ENCODE peak calls at places on chromosomes 16 and 17, in five cellular contexts. One of them, this sample, is unnamed.

GRCh38 chr16:74999683-75000480 is 1.1 kb downstream of the ZNRF1 start:
- DNase-seq in colonic mucosa: peak; percentile 69
- DNase-seq in OCI-LY7: peak; percentile 53
- DNase-seq in Calu3: peak; percentile 70
- DNase-seq in breast epithelium: peak; percentile 48
- DNase-seq in this sample: peak; percentile 7

GRCh38 chr16:66524601-66525164 is 25.2 kb downstream of the TK2 start:
- DNase-seq in colonic mucosa: peak; percentile 49
- DNase-seq in OCI-LY7: peak; percentile 92
- DNase-seq in Calu3: no peak
- DNase-seq in breast epithelium: no peak
- DNase-seq in this sample: no peak

GRCh38 chr16:82979406-82980111 is 352.8 kb downstream of the CDH13 start:
- DNase-seq in colonic mucosa: no peak
- DNase-seq in OCI-LY7: no peak
- DNase-seq in Calu3: no peak
- DNase-seq in breast epithelium: no peak
- DNase-seq in this sample: no peak

GRCh38 chr17:71098071-71098470 is 928.7 kb downstream of the KCNJ2 start:
- DNase-seq in colonic mucosa: no peak
- DNase-seq in OCI-LY7: no peak
- DNase-seq in Calu3: no peak
- DNase-seq in breast epithelium: no peak
- DNase-seq in this sample: no peak

GRCh38 chr16:58306327-58306726 is 11.5 kb upstream of the PRSS54 start:
- DNase-seq in colonic mucosa: peak; percentile 36
- DNase-seq in OCI-LY7: peak; percentile 24
- DNase-seq in Calu3: peak; percentile 36
- DNase-seq in breast epithelium: no peak
- DNase-seq in this sample: peak; percentile 18

GRCh38 chr17:45263477-45263860 is 1.6 kb upstream of the SPATA32 start:
- DNase-seq in colonic mucosa: no peak
- DNase-seq in OCI-LY7: no peak
- DNase-seq in Calu3: no peak
- DNase-seq in breast epithelium: no peak
- DNase-seq in this sample: no peak

GRCh38 chr17:77645441-77646430 is 312.8 kb upstream of the TNRC6C start:
- DNase-seq in colonic mucosa: no peak
- DNase-seq in OCI-LY7: no peak
- DNase-seq in Calu3: no peak
- DNase-seq in breast epithelium: no peak
- DNase-seq in this sample: no peak

GRCh38 chr17:74249966-74250365 is 24.1 kb upstream of the DNAI2 start:
- DNase-seq in colonic mucosa: no peak
- DNase-seq in OCI-LY7: no peak
- DNase-seq in Calu3: no peak
- DNase-seq in breast epithelium: no peak
- DNase-seq in this sample: no peak

GRCh38 chr16:57185446-57185944 is 344 bp downstream of the PSME3IP1 start:
- DNase-seq in colonic mucosa: peak; percentile 52
- DNase-seq in OCI-LY7: no peak
- DNase-seq in Calu3: peak; percentile 36
- DNase-seq in breast epithelium: peak; percentile 54
- DNase-seq in this sample: peak; percentile 4

GRCh38 chr17:3887394-3887793 is 5.5 kb downstream of the CAMKK1 start:
- DNase-seq in colonic mucosa: no peak
- DNase-seq in OCI-LY7: no peak
- DNase-seq in Calu3: no peak
- DNase-seq in breast epithelium: no peak
- DNase-seq in this sample: no peak

GRCh38 chr16:67415872-67416793 is at the start of gene ZDHHC1:
- DNase-seq in colonic mucosa: peak; percentile 73
- DNase-seq in OCI-LY7: peak; percentile 14
- DNase-seq in Calu3: peak; percentile 92
- DNase-seq in breast epithelium: peak; percentile 51
- DNase-seq in this sample: peak; percentile 72

GRCh38 chr16:51592535-51592934 is 441.5 kb upstream of the SALL1 start:
- DNase-seq in colonic mucosa: no peak
- DNase-seq in OCI-LY7: no peak
- DNase-seq in Calu3: no peak
- DNase-seq in breast epithelium: no peak
- DNase-seq in this sample: no peak

GRCh38 chr16:64238576-64238975 is 883.3 kb downstream of the CDH11 start:
- DNase-seq in colonic mucosa: no peak
- DNase-seq in OCI-LY7: no peak
- DNase-seq in Calu3: no peak
- DNase-seq in breast epithelium: no peak
- DNase-seq in this sample: no peak

GRCh38 chr16:71851726-71852125 is 6.0 kb downstream of the ATXN1L start:
- DNase-seq in colonic mucosa: no peak
- DNase-seq in OCI-LY7: no peak
- DNase-seq in Calu3: no peak
- DNase-seq in breast epithelium: no peak
- DNase-seq in this sample: no peak

GRCh38 chr17:55750750-55751641 is at the start of gene PCTP:
- DNase-seq in colonic mucosa: peak; percentile 97
- DNase-seq in OCI-LY7: peak; percentile 83
- DNase-seq in Calu3: peak; percentile 94
- DNase-seq in breast epithelium: peak; percentile 85
- DNase-seq in this sample: peak; percentile 89
- TF ChIP-seq CTCF in colonic mucosa: peak; percentile 28
- TF ChIP-seq CTCF in OCI-LY7: peak; percentile 60
- TF ChIP-seq CTCF in Calu3: no peak
- TF ChIP-seq CTCF in breast epithelium: peak; percentile 40
- TF ChIP-seq CTCF in this sample: peak; percentile 57

GRCh38 chr17:49549311-49549605 is 26.4 kb upstream of the NXPH3 start:
- DNase-seq in colonic mucosa: no peak
- DNase-seq in OCI-LY7: no peak
- DNase-seq in Calu3: no peak
- DNase-seq in breast epithelium: no peak
- DNase-seq in this sample: no peak

GRCh38 chr17:49549691-49550678 is 25.7 kb upstream of the NXPH3 start:
- DNase-seq in colonic mucosa: no peak
- DNase-seq in OCI-LY7: no peak
- DNase-seq in Calu3: no peak
- DNase-seq in breast epithelium: no peak
- DNase-seq in this sample: no peak

GRCh38 chr17:49547566-49547965 is 28.1 kb upstream of the NXPH3 start:
- DNase-seq in colonic mucosa: no peak
- DNase-seq in OCI-LY7: no peak
- DNase-seq in Calu3: no peak
- DNase-seq in breast epithelium: no peak
- DNase-seq in this sample: no peak

GRCh38 chr17:49548051-49548505 is 27.6 kb upstream of the NXPH3 start:
- DNase-seq in colonic mucosa: no peak
- DNase-seq in OCI-LY7: no peak
- DNase-seq in Calu3: no peak
- DNase-seq in breast epithelium: no peak
- DNase-seq in this sample: no peak

DNA sequence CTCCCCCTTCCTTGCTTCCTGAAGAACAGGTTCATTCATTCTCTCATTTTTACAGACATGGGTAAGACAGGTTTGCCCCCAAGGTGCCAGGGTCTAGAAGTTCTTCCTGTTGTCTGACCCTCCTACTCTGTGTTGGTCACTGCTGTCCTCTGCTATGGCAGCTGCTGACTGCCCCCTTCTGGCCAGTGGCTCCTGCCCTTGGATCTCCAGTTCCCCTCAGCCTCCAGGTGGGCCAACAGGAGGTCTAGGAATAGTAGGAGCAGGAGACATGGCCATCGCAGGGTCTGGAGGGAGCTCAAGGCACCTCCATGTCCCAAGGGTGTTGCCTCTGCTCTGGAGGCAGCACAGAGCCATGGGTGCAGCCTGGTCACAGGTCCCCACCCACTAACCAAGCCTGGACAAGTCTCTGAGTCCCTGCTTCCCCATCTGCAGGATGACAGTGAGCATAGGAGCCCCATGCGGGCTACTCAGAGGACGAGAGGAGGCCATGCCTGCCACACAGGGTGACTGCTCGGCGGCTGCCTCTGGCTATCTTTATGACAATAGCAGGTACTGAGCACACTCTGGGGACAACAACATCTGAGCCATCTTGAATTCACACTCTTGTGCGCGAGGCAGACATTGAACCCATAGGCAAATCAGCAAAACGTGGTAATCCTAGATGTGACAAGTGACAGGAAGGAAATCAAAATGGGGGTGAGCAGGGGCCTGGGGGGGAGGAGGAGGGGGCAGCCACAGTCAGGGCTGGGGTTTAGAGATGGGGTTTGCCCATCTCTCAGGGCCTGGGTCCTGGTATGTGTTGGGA is 27.0 kb upstream of the NXPH3 start:
- DNase-seq in colonic mucosa: no peak
- DNase-seq in OCI-LY7: no peak
- DNase-seq in Calu3: peak; percentile 79
- DNase-seq in breast epithelium: no peak
- DNase-seq in this sample: no peak
- TF ChIP-seq CTCF in colonic mucosa: peak; percentile 20
- TF ChIP-seq CTCF in OCI-LY7: peak; percentile 58
- TF ChIP-seq CTCF in Calu3: peak; percentile 69
- TF ChIP-seq CTCF in breast epithelium: peak; percentile 72
- TF ChIP-seq CTCF in this sample: peak; percentile 51

GRCh38 chr17:1720856-1721386 is 3.6 kb upstream of the WDR81 start:
- DNase-seq in colonic mucosa: peak; percentile 81
- DNase-seq in OCI-LY7: peak; percentile 77
- DNase-seq in Calu3: peak; percentile 57
- DNase-seq in breast epithelium: no peak
- DNase-seq in this sample: peak; percentile 62
- TF ChIP-seq CTCF in colonic mucosa: peak; percentile 91
- TF ChIP-seq CTCF in OCI-LY7: peak; percentile 99
- TF ChIP-seq CTCF in Calu3: peak; percentile 69
- TF ChIP-seq CTCF in breast epithelium: peak; percentile 98
- TF ChIP-seq CTCF in this sample: peak; percentile 97

GRCh38 chr16:13767215-13767614 is 152.7 kb upstream of the ERCC4 start:
- DNase-seq in colonic mucosa: no peak
- DNase-seq in OCI-LY7: peak; percentile 5
- DNase-seq in Calu3: no peak
- DNase-seq in breast epithelium: no peak
- DNase-seq in this sample: no peak
- TF ChIP-seq CTCF in colonic mucosa: no peak
- TF ChIP-seq CTCF in OCI-LY7: peak; percentile 45
- TF ChIP-seq CTCF in Calu3: no peak
- TF ChIP-seq CTCF in breast epithelium: peak; percentile 20
- TF ChIP-seq CTCF in this sample: peak; percentile 71

GRCh38 chr17:16100737-16101400 is 101.2 kb downstream of the TTC19 start:
- DNase-seq in colonic mucosa: no peak
- DNase-seq in OCI-LY7: no peak
- DNase-seq in Calu3: no peak
- DNase-seq in breast epithelium: no peak
- DNase-seq in this sample: no peak
- TF ChIP-seq CTCF in colonic mucosa: no peak
- TF ChIP-seq CTCF in OCI-LY7: no peak
- TF ChIP-seq CTCF in Calu3: no peak
- TF ChIP-seq CTCF in breast epithelium: no peak
- TF ChIP-seq CTCF in this sample: no peak

GRCh38 chr17:10116267-10116666 is 82.1 kb downstream of the GAS7 start:
- DNase-seq in colonic mucosa: no peak
- DNase-seq in OCI-LY7: no peak
- DNase-seq in Calu3: no peak
- DNase-seq in breast epithelium: no peak
- DNase-seq in this sample: no peak

GRCh38 chr17:10116676-10117075 is 81.7 kb downstream of the GAS7 start:
- DNase-seq in colonic mucosa: no peak
- DNase-seq in OCI-LY7: no peak
- DNase-seq in Calu3: no peak
- DNase-seq in breast epithelium: no peak
- DNase-seq in this sample: no peak

GRCh38 chr17:10115536-10115932 is 82.9 kb downstream of the GAS7 start:
- DNase-seq in colonic mucosa: no peak
- DNase-seq in OCI-LY7: no peak
- DNase-seq in Calu3: no peak
- DNase-seq in breast epithelium: no peak
- DNase-seq in this sample: no peak

GRCh38 chr17:10117581-10118001 is 80.8 kb downstream of the GAS7 start:
- DNase-seq in colonic mucosa: no peak
- DNase-seq in OCI-LY7: no peak
- DNase-seq in Calu3: no peak
- DNase-seq in breast epithelium: no peak
- DNase-seq in this sample: no peak

GRCh38 chr17:10117085-10117484 is 81.3 kb downstream of the GAS7 start:
- DNase-seq in colonic mucosa: no peak
- DNase-seq in OCI-LY7: no peak
- DNase-seq in Calu3: no peak
- DNase-seq in breast epithelium: no peak
- DNase-seq in this sample: no peak
- TF ChIP-seq CTCF in colonic mucosa: no peak
- TF ChIP-seq CTCF in OCI-LY7: no peak
- TF ChIP-seq CTCF in Calu3: no peak
- TF ChIP-seq CTCF in breast epithelium: no peak
- TF ChIP-seq CTCF in this sample: no peak

DNA sequence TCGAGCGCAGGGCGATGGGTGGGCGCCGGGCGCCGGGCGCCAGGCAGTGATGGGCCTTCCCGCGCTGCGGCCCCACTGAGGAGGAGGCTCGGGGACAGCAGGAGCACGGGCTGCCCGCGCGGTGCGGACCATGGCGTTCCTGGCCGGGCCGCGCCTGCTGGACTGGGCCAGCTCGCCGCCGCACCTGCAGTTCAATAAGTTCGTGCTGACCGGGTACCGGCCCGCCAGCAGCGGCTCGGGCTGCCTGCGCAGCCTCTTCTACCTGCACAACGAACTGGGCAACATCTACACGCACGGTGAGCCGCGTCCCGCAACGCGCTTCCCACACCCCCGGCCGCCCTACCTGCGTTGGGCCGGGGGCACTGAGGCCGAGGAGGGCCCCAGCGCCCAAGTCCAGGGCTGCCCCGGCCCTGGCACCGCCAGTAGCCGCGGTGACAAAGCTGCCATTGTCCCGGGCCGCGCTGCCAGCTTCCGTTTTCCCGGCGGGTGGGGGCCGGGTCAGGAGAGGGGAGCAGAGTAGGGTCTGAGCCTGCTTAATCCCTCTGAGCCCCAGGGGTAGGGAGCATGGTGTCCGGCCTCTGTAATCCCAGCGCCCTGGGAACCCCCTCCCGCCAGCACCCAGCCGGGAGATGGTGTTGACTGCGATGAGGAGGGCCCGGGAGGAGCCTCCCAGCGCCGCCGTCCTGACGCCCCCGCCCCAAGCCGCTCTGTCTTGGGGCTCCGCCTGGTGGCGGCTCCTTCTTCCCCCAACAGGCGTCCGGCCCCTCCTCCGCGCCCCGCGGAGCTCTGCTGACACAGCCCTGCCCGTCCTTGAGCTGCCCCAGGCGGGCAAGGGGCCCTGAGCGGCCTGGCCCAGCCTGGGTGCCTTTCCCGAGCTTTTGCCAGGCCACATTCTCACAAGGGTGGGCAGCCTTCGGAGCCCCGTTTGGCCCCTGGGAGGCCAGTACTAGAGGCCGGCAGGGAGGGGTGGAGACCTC is 685 bp downstream of the PAQR4 start:
- DNase-seq in colonic mucosa: peak; percentile 73
- DNase-seq in OCI-LY7: peak; percentile 87
- DNase-seq in Calu3: peak; percentile 92
- DNase-seq in breast epithelium: peak; percentile 31
- DNase-seq in this sample: peak; percentile 60
- TF ChIP-seq CTCF in colonic mucosa: peak; percentile 42
- TF ChIP-seq CTCF in OCI-LY7: peak; percentile 79
- TF ChIP-seq CTCF in Calu3: peak; percentile 89
- TF ChIP-seq CTCF in breast epithelium: peak; percentile 25
- TF ChIP-seq CTCF in this sample: peak; percentile 56

GRCh38 chr16:80788016-80788415 is 16.4 kb downstream of the CDYL2 start:
- DNase-seq in colonic mucosa: no peak
- DNase-seq in OCI-LY7: no peak
- DNase-seq in Calu3: no peak
- DNase-seq in breast epithelium: no peak
- DNase-seq in this sample: no peak
- TF ChIP-seq CTCF in colonic mucosa: no peak
- TF ChIP-seq CTCF in OCI-LY7: no peak
- TF ChIP-seq CTCF in Calu3: no peak
- TF ChIP-seq CTCF in breast epithelium: no peak
- TF ChIP-seq CTCF in this sample: no peak

GRCh38 chr17:56661906-56662305 is 68.4 kb downstream of the NOG start:
- DNase-seq in colonic mucosa: no peak
- DNase-seq in OCI-LY7: no peak
- DNase-seq in Calu3: no peak
- DNase-seq in breast epithelium: no peak
- DNase-seq in this sample: no peak
- TF ChIP-seq CTCF in colonic mucosa: no peak
- TF ChIP-seq CTCF in OCI-LY7: peak; percentile 14
- TF ChIP-seq CTCF in Calu3: no peak
- TF ChIP-seq CTCF in breast epithelium: no peak
- TF ChIP-seq CTCF in this sample: no peak

This sample was measured in neural crest cell.